ENCODE peak calls at places on chromosomes 16 and 17, in eight cellular contexts. Z is stimulated activated CD8-positive, alpha-beta memory T cell treated with anti-CD3 and anti-CD28 coated beads, Interleukin-7, amount 100 ng/mL, for 24 hours; U is tibial nerve; N is Peyer's patch; C is stimulated activated CD4-positive, alpha-beta T cell treated with anti-CD3 and anti-CD28 coated beads, Interleukin-12 subunit alpha, Interleukin-12 subunit beta, amount 100 ng/mL, for 4 hours; B is EL; M is PC-3; T is ELR. L is an unnamed sample.

GRCh38 chr17:74652020-74652419 is 28.5 kb upstream of the CD300E start:
- DNase-seq in N (peak), M (no peak), B (no peak), Z (no peak), U (no peak), T (no peak), C (no peak), L (no peak)

GRCh38 chr16:21264226-21265036 is 13.7 kb downstream of the CRYM start:
- DNase-seq in C (no peak), U (no peak), M (no peak), B (no peak), T (no peak), Z (no peak), N (no peak), L (no peak)

GRCh38 chr17:753407-753806 is 1.3 kb upstream of the GEMIN4 start:
- DNase-seq in C (no peak), T (no peak), U (no peak), Z (no peak), N (no peak), B (no peak), M (no peak), L (no peak)

GRCh38 chr17:32654351-32654750 is 167.6 kb downstream of the CDK5R1 start:
- DNase-seq in B (no peak), N (no peak), C (no peak), M (no peak), T (no peak), Z (no peak), U (no peak), L (no peak)

GRCh38 chr16:2186064-2186463 is 10.3 kb downstream of the CASKIN1 start:
- DNase-seq in M (no peak), N (no peak), C (no peak), U (no peak), T (no peak), Z (no peak), B (no peak), L (no peak)

GRCh38 chr16:2278956-2279800 is 11.3 kb upstream of the RNPS1 start:
- DNase-seq in Z (no peak), C (no peak), M (no peak), U (no peak), T (no peak), B (no peak), N (no peak), L (no peak)

GRCh38 chr16:54585094-54585493 is 298.5 kb upstream of the IRX3 start:
- DNase-seq in N (no peak), M (no peak), C (no peak), B (no peak), U (no peak), Z (no peak), T (no peak), L (no peak)

GRCh38 chr17:32536736-32537646 is 50.2 kb downstream of the CDK5R1 start:
- DNase-seq in Z (no peak), C (no peak), T (peak), U (no peak), B (peak), N (no peak), M (no peak), L (no peak)

GRCh38 chr16:16120382-16121184 is 102.7 kb downstream of the ABCC6 start:
- DNase-seq in B (no peak), C (no peak), N (peak), T (no peak), U (no peak), Z (no peak), M (no peak), L (peak)

GRCh38 chr17:49522329-49522890 is 27.3 kb downstream of the NGFR start:
- DNase-seq in Z (no peak), C (no peak), M (no peak), N (peak), B (no peak), U (no peak), T (no peak), L (no peak)

GRCh38 chr16:1407749-1408148 is 6.8 kb downstream of the UNKL start:
- DNase-seq in B (no peak), N (no peak), M (no peak), U (no peak), Z (no peak), T (no peak), C (no peak), L (no peak)

GRCh38 chr17:5592382-5592781 is 8.1 kb upstream of the NLRP1 start:
- DNase-seq in N (no peak), Z (no peak), C (no peak), B (peak), T (peak), U (no peak), M (peak), L (no peak)

GRCh38 chr17:43366809-43367587 is 31.8 kb upstream of the ARL4D start:
- DNase-seq in N (no peak), B (no peak), C (no peak), M (no peak), U (no peak), Z (no peak), T (no peak), L (no peak)

GRCh38 chr17:671076-671762 is 43.4 kb downstream of the VPS53 start:
- DNase-seq in N (no peak), C (no peak), B (no peak), U (no peak), Z (no peak), M (no peak), T (no peak), L (no peak)

GRCh38 chr17:52242268-52242667 is 83.8 kb upstream of the CA10 start:
- DNase-seq in N (no peak), T (no peak), C (no peak), M (no peak), U (no peak), Z (no peak), B (no peak), L (no peak)

GRCh38 chr17:43416998-43417891 is 18.5 kb downstream of the ARL4D start:
- DNase-seq in M (peak), U (peak), N (peak), Z (no peak), C (no peak), B (peak), T (no peak), L (peak)

GRCh38 chr17:77153487-77153886 is 12.7 kb downstream of the SEC14L1 start:
- DNase-seq in N (no peak), U (no peak), C (no peak), T (no peak), M (no peak), B (no peak), Z (no peak), L (peak)

GRCh38 chr17:4771519-4772234 is at the start of gene TM4SF5:
- DNase-seq in Z (no peak), M (peak), B (no peak), C (no peak), N (peak), U (no peak), T (no peak), L (no peak)

GRCh38 chr17:63961355-63962207 is 11.1 kb downstream of the SCN4A start:
- DNase-seq in U (peak), T (peak), M (peak), N (peak), B (peak), C (peak), Z (no peak), L (peak)

GRCh38 chr17:40564883-40565744 is at the start of gene CCR7:
- DNase-seq in B (no peak), M (no peak), C (peak), U (no peak), T (no peak), N (peak), Z (peak), L (no peak)

GRCh38 chr17:11380761-11381160 is 139.7 kb downstream of the SHISA6 start:
- DNase-seq in Z (no peak), N (no peak), B (no peak), U (no peak), M (no peak), T (no peak), C (no peak), L (no peak)

GRCh38 chr16:84530590-84530989 is 26.1 kb upstream of the MEAK7 start:
- DNase-seq in U (no peak), M (no peak), Z (no peak), N (no peak), T (no peak), B (no peak), C (no peak), L (no peak)

GRCh38 chr17:81037783-81038733 is 3.1 kb downstream of the BAIAP2 start:
- DNase-seq in B (no peak), M (no peak), U (no peak), T (no peak), C (no peak), Z (no peak), N (no peak), L (peak)

GRCh38 chr16:54842743-54843423 is 87.8 kb upstream of the IRX5 start:
- DNase-seq in M (no peak), B (no peak), U (no peak), N (no peak), T (no peak), C (no peak), Z (no peak), L (no peak)

GRCh38 chr17:81577278-81578000 is 25.3 kb upstream of the FAAP100 start:
- DNase-seq in N (no peak), Z (no peak), U (no peak), M (peak), B (peak), T (peak), C (no peak), L (no peak)

GRCh38 chr17:48722924-48723554 is at the start of gene PRAC2:
- DNase-seq in T (no peak), C (no peak), Z (no peak), M (peak), B (no peak), N (no peak), U (no peak), L (no peak)

GRCh38 chr17:35788504-35788998 is 6.9 kb downstream of the MMP28 start:
- DNase-seq in N (no peak), B (peak), M (peak), Z (no peak), C (no peak), U (no peak), T (peak), L (no peak)

GRCh38 chr17:20189322-20189721 is 180.2 kb downstream of the SPECC1 start:
- DNase-seq in Z (no peak), M (peak), T (peak), N (no peak), B (peak), C (no peak), U (no peak), L (no peak)

GRCh38 chr16:80997139-80997798 is 9.4 kb downstream of the CMC2 start:
- DNase-seq in U (no peak), M (no peak), N (no peak), Z (no peak), T (no peak), B (peak), C (no peak), L (no peak)

GRCh38 chr17:16506188-16506587 is 14.2 kb upstream of the LRRC75A start:
- DNase-seq in Z (no peak), T (no peak), C (no peak), N (no peak), B (no peak), M (no peak), U (no peak), L (no peak)

GRCh38 chr17:351875-352420 is 659 bp downstream of the RPH3AL start:
- DNase-seq in U (no peak), N (no peak), T (no peak), B (no peak), Z (no peak), C (no peak), M (no peak), L (no peak)

GRCh38 chr17:55496094-55496881 is 15.0 kb downstream of the SMIM36 start:
- DNase-seq in M (no peak), U (no peak), Z (no peak), C (no peak), T (peak), B (peak), N (peak), L (no peak)

GRCh38 chr17:45372325-45372869 is 55.6 kb upstream of the MAP3K14 start:
- DNase-seq in B (peak), N (peak), M (peak), U (peak), Z (no peak), C (no peak), T (peak), L (no peak)

GRCh38 chr17:18362509-18363020 is 785 bp downstream of the SHMT1 start:
- DNase-seq in M (peak), N (peak), U (peak), C (no peak), T (peak), Z (no peak), B (peak), L (peak)

L was measured in thyroid gland.